ENCODE peak calls at places on chromosomes 13 and 19, in six cellular contexts. R is SHP77 treated with DMSO at 0.1 percent for 48 hours, L is astrocyte, W is T1000, S is NCI-H1092 treated with DMSO at 0.1 percent for 48 hours, C is fibroblast of lung. V is an unnamed sample.

GRCh38 chr19:2250765-2251576 is 1.8 kb downstream of the AMH start:
- DNase-seq in W (no peak), L (no peak), C (no peak), S (no peak), R (no peak), V (no peak)

GRCh38 chr13:101529419-101529818 is 76.9 kb downstream of the ITGBL1 start:
- DNase-seq in R (no peak), W (no peak), S (no peak), L (peak), C (peak), V (no peak)

GRCh38 chr13:49399801-49400472 is 43.9 kb downstream of the CAB39L start:
- DNase-seq in S (no peak), R (no peak), W (no peak), L (no peak), C (no peak), V (no peak)

GRCh38 chr13:50744261-50744660 is 99.2 kb downstream of the DLEU7 start:
- DNase-seq in W (no peak), L (no peak), C (no peak), S (no peak), R (no peak), V (no peak)

GRCh38 chr13:79483302-79483701 is 2.3 kb downstream of the NDFIP2 start:
- DNase-seq in L (peak), W (no peak), C (peak), S (no peak), R (no peak), V (no peak)

GRCh38 chr19:27652281-27652680 is 1560.7 kb downstream of the UQCRFS1 start:
- DNase-seq in S (no peak), L (no peak), R (no peak), W (no peak), C (no peak), V (no peak)

GRCh38 chr19:18312021-18312534 is 10.8 kb downstream of the LSM4 start:
- DNase-seq in S (no peak), R (no peak), W (no peak), L (no peak), C (no peak), V (no peak)

GRCh38 chr13:45325806-45326205 is 15.2 kb downstream of the TPT1 start:
- DNase-seq in C (peak), S (no peak), L (peak), R (peak), W (no peak), V (no peak)

GRCh38 chr19:1945899-1946298 is 4.9 kb downstream of the CSNK1G2 start:
- DNase-seq in C (peak), L (no peak), W (no peak), R (peak), S (no peak), V (no peak)

GRCh38 chr19:6654347-6655310 is 15.3 kb downstream of the TNFSF14 start:
- DNase-seq in S (no peak), R (no peak), W (no peak), L (no peak), C (no peak), V (no peak)

GRCh38 chr13:51276684-51277083 is 54.5 kb downstream of the FAM124A start:
- DNase-seq in R (no peak), L (no peak), C (no peak), S (no peak), W (no peak), V (no peak)

GRCh38 chr13:50485979-50486935 is 357.2 kb downstream of the DLEU7 start:
- DNase-seq in C (peak), R (no peak), S (no peak), L (peak), W (no peak), V (no peak)

GRCh38 chr19:5032101-5032967 is 63.4 kb downstream of the KDM4B start:
- DNase-seq in R (no peak), L (no peak), S (no peak), C (no peak), W (no peak), V (no peak)

GRCh38 chr13:110447058-110447511 is 114.4 kb downstream of the RAB20 start:
- DNase-seq in R (no peak), C (peak), W (no peak), S (no peak), L (peak), V (no peak)

GRCh38 chr13:50801087-50801931 is 42.2 kb downstream of the DLEU7 start:
- DNase-seq in W (no peak), L (peak), C (peak), S (peak), R (peak), V (peak)

GRCh38 chr13:99000137-99000536 is 22.3 kb upstream of the DOCK9 start:
- DNase-seq in S (no peak), R (no peak), W (no peak), C (no peak), L (no peak), V (no peak)

GRCh38 chr13:37868691-37869505 is 674 bp downstream of the TRPC4 start:
- DNase-seq in C (peak), L (peak), R (peak), S (peak), W (no peak), V (no peak)

GRCh38 chr19:55113570-55114039 is 3.8 kb downstream of the PPP1R12C start:
- DNase-seq in C (peak), W (peak), L (peak), R (no peak), S (no peak), V (no peak)

GRCh38 chr19:18167975-18168645 is 5.5 kb upstream of the IFI30 start:
- DNase-seq in R (no peak), L (no peak), C (no peak), W (no peak), S (no peak), V (peak)